ENCODE peak calls at places on chromosomes 16 and 17, in seven cellular contexts. One of them, this sample, is unnamed.

GRCh38 chr17:47801176-47801765 is 20.3 kb downstream of the OSBPL7 start:
- DNase-seq in B cell: no peak
- DNase-seq in PC-3: no peak
- DNase-seq in fibroblast of villous mesenchyme: no peak
- DNase-seq in WTC11: no peak
- DNase-seq in H9: no peak
- DNase-seq in ovary: no peak
- DNase-seq in this sample: no peak

GRCh38 chr17:38606646-38607611 is 1.2 kb upstream of the SRCIN1 start:
- DNase-seq in B cell: no peak
- DNase-seq in PC-3: peak; percentile 48
- DNase-seq in fibroblast of villous mesenchyme: no peak
- DNase-seq in WTC11: no peak
- DNase-seq in H9: peak; percentile 66
- DNase-seq in ovary: no peak
- DNase-seq in this sample: no peak

GRCh38 chr17:77444653-77445029 is 303.9 kb downstream of the SEC14L1 start:
- DNase-seq in B cell: no peak
- DNase-seq in PC-3: no peak
- DNase-seq in fibroblast of villous mesenchyme: peak; percentile 95
- DNase-seq in WTC11: no peak
- DNase-seq in H9: no peak
- DNase-seq in ovary: peak; percentile 64
- DNase-seq in this sample: no peak

GRCh38 chr17:72297326-72298115 is 176.7 kb downstream of the SOX9 start:
- DNase-seq in B cell: no peak
- DNase-seq in PC-3: peak; percentile 86
- DNase-seq in fibroblast of villous mesenchyme: no peak
- DNase-seq in WTC11: no peak
- DNase-seq in H9: no peak
- DNase-seq in ovary: no peak
- DNase-seq in this sample: no peak

GRCh38 chr16:81632392-81633146 is 146.5 kb upstream of the PLCG2 start:
- DNase-seq in B cell: no peak
- DNase-seq in PC-3: peak; percentile 85
- DNase-seq in fibroblast of villous mesenchyme: peak; percentile 82
- DNase-seq in WTC11: no peak
- DNase-seq in H9: no peak
- DNase-seq in ovary: no peak
- DNase-seq in this sample: no peak

GRCh38 chr17:606501-607243 is 108.0 kb downstream of the VPS53 start:
- DNase-seq in B cell: no peak
- DNase-seq in PC-3: no peak
- DNase-seq in fibroblast of villous mesenchyme: peak; percentile 93
- DNase-seq in WTC11: no peak
- DNase-seq in H9: no peak
- DNase-seq in ovary: no peak
- DNase-seq in this sample: no peak

GRCh38 chr17:40610359-40610758 is 37.3 kb downstream of the SMARCE1 start:
- DNase-seq in B cell: no peak
- DNase-seq in PC-3: no peak
- DNase-seq in fibroblast of villous mesenchyme: no peak
- DNase-seq in WTC11: no peak
- DNase-seq in H9: no peak
- DNase-seq in ovary: no peak
- DNase-seq in this sample: no peak

GRCh38 chr17:38575781-38576180 is 30.0 kb downstream of the SRCIN1 start:
- DNase-seq in B cell: no peak
- DNase-seq in PC-3: no peak
- DNase-seq in fibroblast of villous mesenchyme: no peak
- DNase-seq in WTC11: no peak
- DNase-seq in H9: no peak
- DNase-seq in ovary: no peak
- DNase-seq in this sample: no peak

GRCh38 chr16:66271074-66272060 is 95.1 kb upstream of the CDH5 start:
- DNase-seq in B cell: no peak
- DNase-seq in PC-3: peak; percentile 78
- DNase-seq in fibroblast of villous mesenchyme: no peak
- DNase-seq in WTC11: no peak
- DNase-seq in H9: peak; percentile 28
- DNase-seq in ovary: peak; percentile 10
- DNase-seq in this sample: no peak

GRCh38 chr17:41736983-41737679 is 2.7 kb upstream of the HAP1 start:
- DNase-seq in B cell: no peak
- DNase-seq in PC-3: no peak
- DNase-seq in fibroblast of villous mesenchyme: no peak
- DNase-seq in WTC11: no peak
- DNase-seq in H9: no peak
- DNase-seq in ovary: no peak
- DNase-seq in this sample: no peak

GRCh38 chr16:80852261-80852872 is 48.0 kb upstream of the CDYL2 start:
- DNase-seq in B cell: no peak
- DNase-seq in PC-3: peak; percentile 69
- DNase-seq in fibroblast of villous mesenchyme: peak; percentile 56
- DNase-seq in WTC11: peak; percentile 68
- DNase-seq in H9: peak; percentile 50
- DNase-seq in ovary: no peak
- DNase-seq in this sample: no peak

GRCh38 chr17:66829386-66829864 is 5.5 kb upstream of the CACNG5 start:
- DNase-seq in B cell: no peak
- DNase-seq in PC-3: peak; percentile 77
- DNase-seq in fibroblast of villous mesenchyme: peak; percentile 74
- DNase-seq in WTC11: peak; percentile 74
- DNase-seq in H9: peak; percentile 89
- DNase-seq in ovary: no peak
- DNase-seq in this sample: peak; percentile 44

GRCh38 chr16:81315271-81316175 is 761 bp downstream of the GAN start:
- DNase-seq in B cell: peak; percentile 52
- DNase-seq in PC-3: peak; percentile 42
- DNase-seq in fibroblast of villous mesenchyme: peak; percentile 66
- DNase-seq in WTC11: peak; percentile 23
- DNase-seq in H9: no peak
- DNase-seq in ovary: peak; percentile 52
- DNase-seq in this sample: peak; percentile 36

GRCh38 chr17:77501101-77501566 is 360.4 kb downstream of the SEC14L1 start:
- DNase-seq in B cell: no peak
- DNase-seq in PC-3: peak; percentile 40
- DNase-seq in fibroblast of villous mesenchyme: no peak
- DNase-seq in WTC11: peak; percentile 41
- DNase-seq in H9: no peak
- DNase-seq in ovary: no peak
- DNase-seq in this sample: no peak

GRCh38 chr17:39487946-39488345 is 26.7 kb downstream of the CDK12 start:
- DNase-seq in B cell: no peak
- DNase-seq in PC-3: no peak
- DNase-seq in fibroblast of villous mesenchyme: no peak
- DNase-seq in WTC11: no peak
- DNase-seq in H9: no peak
- DNase-seq in ovary: no peak
- DNase-seq in this sample: no peak

GRCh38 chr16:66069576-66069975 is 296.9 kb upstream of the CDH5 start:
- DNase-seq in B cell: no peak
- DNase-seq in PC-3: no peak
- DNase-seq in fibroblast of villous mesenchyme: no peak
- DNase-seq in WTC11: no peak
- DNase-seq in H9: no peak
- DNase-seq in ovary: no peak
- DNase-seq in this sample: no peak

GRCh38 chr17:41500131-41500911 is 5.1 kb downstream of the KRT13 start:
- DNase-seq in B cell: no peak
- DNase-seq in PC-3: peak; percentile 82
- DNase-seq in fibroblast of villous mesenchyme: no peak
- DNase-seq in WTC11: no peak
- DNase-seq in H9: peak; percentile 62
- DNase-seq in ovary: no peak
- DNase-seq in this sample: no peak

DNA sequence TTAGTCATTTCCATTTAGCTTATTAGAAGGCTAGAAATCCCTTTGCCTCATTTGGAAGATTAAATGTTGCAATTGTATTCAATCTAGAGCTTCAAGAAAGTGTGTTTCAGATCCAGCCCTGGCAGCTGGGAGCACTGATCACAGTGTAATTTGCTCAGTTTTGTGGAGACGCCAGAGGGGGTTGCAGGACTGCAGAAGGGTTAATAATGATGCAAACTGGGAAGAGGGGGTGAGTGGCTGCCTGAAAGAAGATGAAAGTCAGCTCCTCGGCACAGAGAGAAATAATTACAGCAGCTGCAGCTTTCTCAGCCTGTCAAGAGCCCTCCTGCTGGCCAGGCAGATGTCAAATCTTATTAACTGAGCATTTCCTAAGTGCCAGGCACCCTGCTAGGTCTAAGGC is 97.8 kb downstream of the ZNF18 start:
- DNase-seq in B cell: no peak
- DNase-seq in PC-3: peak; percentile 10
- DNase-seq in fibroblast of villous mesenchyme: no peak
- DNase-seq in WTC11: no peak
- DNase-seq in H9: no peak
- DNase-seq in ovary: no peak
- DNase-seq in this sample: no peak
- TF ChIP-seq CTCF in B cell: no peak
- TF ChIP-seq CTCF in PC-3: peak; percentile 33
- TF ChIP-seq CTCF in fibroblast of villous mesenchyme: no peak
- TF ChIP-seq CTCF in WTC11: no peak
- TF ChIP-seq CTCF in H9: no peak
- TF ChIP-seq CTCF in ovary: no peak
- TF ChIP-seq CTCF in this sample: no peak

GRCh38 chr17:16427020-16427419 is 11.6 kb downstream of the TRPV2 start:
- DNase-seq in B cell: no peak
- DNase-seq in PC-3: no peak
- DNase-seq in fibroblast of villous mesenchyme: no peak
- DNase-seq in WTC11: no peak
- DNase-seq in H9: no peak
- DNase-seq in ovary: no peak
- DNase-seq in this sample: no peak

GRCh38 chr17:16430650-16431049 is 15.3 kb downstream of the TRPV2 start:
- DNase-seq in B cell: no peak
- DNase-seq in PC-3: no peak
- DNase-seq in fibroblast of villous mesenchyme: no peak
- DNase-seq in WTC11: no peak
- DNase-seq in H9: no peak
- DNase-seq in ovary: no peak
- DNase-seq in this sample: no peak

GRCh38 chr17:16425698-16426659 is 10.6 kb downstream of the TRPV2 start:
- DNase-seq in B cell: no peak
- DNase-seq in PC-3: no peak
- DNase-seq in fibroblast of villous mesenchyme: peak; percentile 40
- DNase-seq in WTC11: no peak
- DNase-seq in H9: peak; percentile 32
- DNase-seq in ovary: no peak
- DNase-seq in this sample: no peak

GRCh38 chr17:16425202-16425601 is 9.8 kb downstream of the TRPV2 start:
- DNase-seq in B cell: no peak
- DNase-seq in PC-3: no peak
- DNase-seq in fibroblast of villous mesenchyme: peak; percentile 42
- DNase-seq in WTC11: no peak
- DNase-seq in H9: no peak
- DNase-seq in ovary: no peak
- DNase-seq in this sample: no peak

DNA sequence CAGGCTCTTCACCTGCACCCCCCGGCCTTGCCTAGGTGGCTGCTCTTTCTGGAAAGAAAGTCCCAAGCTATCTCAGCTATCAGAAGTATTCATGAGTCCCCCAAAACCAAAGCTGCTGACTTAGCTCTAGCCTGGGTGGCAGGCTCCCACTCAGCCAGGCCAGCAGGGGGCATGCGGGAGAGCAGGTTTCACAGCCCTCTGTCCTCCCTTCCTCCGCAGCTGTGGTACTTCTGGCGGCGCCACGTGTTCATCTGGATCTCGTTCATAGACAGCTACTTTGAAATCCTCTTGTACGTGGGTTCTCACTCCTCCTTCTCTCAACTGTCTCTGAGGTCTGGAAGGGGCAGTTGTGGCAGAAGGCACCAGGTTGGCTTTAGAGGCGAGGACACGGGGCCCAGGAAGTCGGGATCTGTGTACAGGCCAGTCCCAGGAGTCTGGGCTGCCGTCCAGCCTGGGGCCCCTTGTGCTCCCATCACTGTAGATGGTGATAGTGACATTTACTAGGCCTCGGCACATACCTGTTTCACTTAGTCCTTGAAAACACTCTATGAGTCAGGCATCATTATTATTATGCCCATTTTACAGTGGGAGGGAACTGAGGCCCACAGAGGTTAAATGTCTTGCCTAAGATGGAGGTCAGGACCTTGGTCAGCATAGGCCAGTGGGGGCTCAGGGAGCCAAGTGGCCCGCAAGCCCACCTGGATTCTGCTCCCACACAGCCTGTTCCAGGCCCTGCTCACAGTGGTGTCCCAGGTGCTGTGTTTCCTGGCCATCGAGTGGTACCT is 12.9 kb downstream of the TRPV2 start:
- DNase-seq in B cell: no peak
- DNase-seq in PC-3: peak; percentile 57
- DNase-seq in fibroblast of villous mesenchyme: peak; percentile 77
- DNase-seq in WTC11: peak; percentile 74
- DNase-seq in H9: peak; percentile 85
- DNase-seq in ovary: peak; percentile 41
- DNase-seq in this sample: peak; percentile 43
- TF ChIP-seq CTCF in B cell: peak; percentile 39
- TF ChIP-seq CTCF in PC-3: peak; percentile 90
- TF ChIP-seq CTCF in fibroblast of villous mesenchyme: peak; percentile 88
- TF ChIP-seq CTCF in WTC11: peak; percentile 27
- TF ChIP-seq CTCF in H9: peak; percentile 73
- TF ChIP-seq CTCF in ovary: peak; percentile 24
- TF ChIP-seq CTCF in this sample: peak; percentile 74

GRCh38 chr17:73785466-73785865 is 141.2 kb upstream of the SDK2 start:
- DNase-seq in B cell: no peak
- DNase-seq in PC-3: no peak
- DNase-seq in fibroblast of villous mesenchyme: peak; percentile 28
- DNase-seq in WTC11: no peak
- DNase-seq in H9: no peak
- DNase-seq in ovary: no peak
- DNase-seq in this sample: no peak
- TF ChIP-seq CTCF in B cell: no peak
- TF ChIP-seq CTCF in PC-3: no peak
- TF ChIP-seq CTCF in fibroblast of villous mesenchyme: no peak
- TF ChIP-seq CTCF in WTC11: no peak
- TF ChIP-seq CTCF in H9: no peak
- TF ChIP-seq CTCF in ovary: no peak
- TF ChIP-seq CTCF in this sample: no peak

GRCh38 chr17:57669671-57670529 is 75.2 kb downstream of the CCDC182 start:
- DNase-seq in B cell: no peak
- DNase-seq in PC-3: no peak
- DNase-seq in fibroblast of villous mesenchyme: no peak
- DNase-seq in WTC11: no peak
- DNase-seq in H9: peak; percentile 20
- DNase-seq in ovary: peak; percentile 12
- DNase-seq in this sample: no peak

GRCh38 chr17:57670769-57671545 is 74.1 kb downstream of the CCDC182 start:
- DNase-seq in B cell: no peak
- DNase-seq in PC-3: no peak
- DNase-seq in fibroblast of villous mesenchyme: no peak
- DNase-seq in WTC11: no peak
- DNase-seq in H9: no peak
- DNase-seq in ovary: peak; percentile 12
- DNase-seq in this sample: no peak

GRCh38 chr17:57672971-57673370 is 72.1 kb downstream of the CCDC182 start:
- DNase-seq in B cell: no peak
- DNase-seq in PC-3: no peak
- DNase-seq in fibroblast of villous mesenchyme: no peak
- DNase-seq in WTC11: no peak
- DNase-seq in H9: no peak
- DNase-seq in ovary: no peak
- DNase-seq in this sample: no peak

GRCh38 chr17:57671546-57672204 is 73.4 kb downstream of the CCDC182 start:
- DNase-seq in B cell: peak; percentile 77
- DNase-seq in PC-3: peak; percentile 81
- DNase-seq in fibroblast of villous mesenchyme: peak; percentile 81
- DNase-seq in WTC11: peak; percentile 92
- DNase-seq in H9: peak; percentile 95
- DNase-seq in ovary: peak; percentile 77
- DNase-seq in this sample: peak; percentile 62

GRCh38 chr17:57672205-57672632 is 72.9 kb downstream of the CCDC182 start:
- DNase-seq in B cell: no peak
- DNase-seq in PC-3: no peak
- DNase-seq in fibroblast of villous mesenchyme: no peak
- DNase-seq in WTC11: no peak
- DNase-seq in H9: no peak
- DNase-seq in ovary: no peak
- DNase-seq in this sample: no peak
- TF ChIP-seq CTCF in B cell: peak; percentile 62
- TF ChIP-seq CTCF in PC-3: peak; percentile 39
- TF ChIP-seq CTCF in fibroblast of villous mesenchyme: no peak
- TF ChIP-seq CTCF in WTC11: peak; percentile 10
- TF ChIP-seq CTCF in H9: no peak
- TF ChIP-seq CTCF in ovary: no peak
- TF ChIP-seq CTCF in this sample: no peak

This sample was measured in progenitor cell of endocrine pancreas.